ENCODE peak calls at places on chromosome 18, in five cellular contexts. C, G, Q, Z and U are unnamed samples.

GRCh38 chr18:62399781-62400308 is 74.7 kb downstream of the TNFRSF11A start:
- DNase-seq in Z (no peak), Q (no peak), C (peak), G (no peak), U (peak)

GRCh38 chr18:72543362-72544055 is 633 bp downstream of the CBLN2 start:
- DNase-seq in G (no peak), Z (no peak), Q (no peak), C (peak), U (no peak)

GRCh38 chr18:68638613-68639012 is 76.3 kb downstream of the TMX3 start:
- DNase-seq in Q (no peak), Z (no peak), G (no peak), C (no peak), U (no peak)

GRCh38 chr18:48573632-48574293 is 34.9 kb downstream of the CTIF start:
- DNase-seq in Z (no peak), G (no peak), C (peak), Q (no peak), U (no peak)

GRCh38 chr18:57621252-57621607 is 406 bp downstream of the NARS1 start:
- DNase-seq in G (no peak), Q (no peak), Z (no peak), C (no peak), U (no peak)

GRCh38 chr18:2096581-2096980 is 474.7 kb downstream of the METTL4 start:
- DNase-seq in G (no peak), C (no peak), Q (no peak), Z (no peak), U (no peak)

GRCh38 chr18:50272593-50272992 is 6.3 kb upstream of the CFAP53 start:
- DNase-seq in Q (no peak), Z (no peak), C (no peak), G (no peak), U (no peak)

GRCh38 chr18:73594749-73595148 is 552.9 kb downstream of the FBXO15 start:
- DNase-seq in C (no peak), Z (no peak), Q (no peak), G (no peak), U (no peak)

GRCh38 chr18:12091742-12092141 is 1.9 kb upstream of the ANKRD62 start:
- DNase-seq in C (no peak), Z (no peak), Q (no peak), G (no peak), U (no peak)
- TF ChIP-seq CTCF in C (no peak), Z (no peak), Q (no peak), G (no peak), U (no peak)

GRCh38 chr18:31983976-31984375 is 34.6 kb upstream of the RNF125 start:
- DNase-seq in G (no peak), Z (no peak), C (no peak), Q (no peak), U (no peak)
- H3K4me3 ChIP-seq in G (no peak), Z (no peak), C (no peak), Q (no peak), U (no peak)

GRCh38 chr18:52670903-52671302 is 330.9 kb downstream of the DCC start:
- DNase-seq in C (no peak), Q (no peak), G (no peak), Z (no peak), U (peak)
- TF ChIP-seq CTCF in C (peak), Q (no peak), G (no peak), Z (peak), U (peak)

DNA sequence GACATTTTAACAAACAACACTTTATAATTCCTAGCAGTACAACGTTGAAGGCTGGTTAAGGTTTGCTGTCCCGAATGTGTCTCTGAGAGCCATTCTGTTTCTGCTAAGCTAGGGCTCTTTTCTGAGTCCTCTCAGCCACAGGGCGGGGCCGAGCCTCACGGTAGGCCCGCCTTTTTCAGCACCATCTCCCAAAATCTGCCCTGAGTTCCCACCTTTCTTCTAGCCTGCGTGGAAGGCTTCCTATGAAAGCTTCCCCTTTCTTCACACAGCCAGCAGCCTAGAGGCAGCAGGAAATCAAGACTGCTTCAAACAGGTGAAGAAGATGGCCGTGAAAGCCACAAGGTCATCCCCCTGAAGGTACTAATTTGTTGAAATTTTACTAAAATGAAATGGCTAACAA is 255.5 kb downstream of the CDH2 start:
- DNase-seq in G (no peak), Z (no peak), Q (no peak), C (peak), U (peak)
- H3K4me3 ChIP-seq in G (peak), Z (no peak), Q (no peak), C (no peak), U (peak)